ENCODE peak calls at places on chromosomes 1 and 21, in seven cellular contexts. One of them, this sample, is unnamed.

GRCh38 chr21:45018131-45019075 is 56.0 kb upstream of the ADARB1 start:
- DNase-seq in spleen: peak
- DNase-seq in stomach: no peak
- DNase-seq in suprapubic skin: peak
- DNase-seq in uterus: peak
- DNase-seq in Peyer's patch: peak
- DNase-seq in prostate gland: no peak
- DNase-seq in this sample: peak

GRCh38 chr1:188615321-188615720 is 1786.6 kb downstream of the PLA2G4A start:
- DNase-seq in Peyer's patch: no peak
- DNase-seq in suprapubic skin: no peak
- DNase-seq in spleen: no peak
- DNase-seq in uterus: no peak
- DNase-seq in prostate gland: no peak
- DNase-seq in stomach: no peak
- DNase-seq in this sample: no peak

GRCh38 chr21:44875341-44875740 is 1.9 kb upstream of the PTTG1IP start:
- DNase-seq in prostate gland: peak
- DNase-seq in spleen: no peak
- DNase-seq in stomach: no peak
- DNase-seq in uterus: no peak
- DNase-seq in Peyer's patch: no peak
- DNase-seq in suprapubic skin: no peak
- DNase-seq in this sample: no peak

GRCh38 chr1:201488817-201489581 is 17.9 kb downstream of the CSRP1 start:
- DNase-seq in stomach: no peak
- DNase-seq in uterus: peak
- DNase-seq in suprapubic skin: no peak
- DNase-seq in Peyer's patch: peak
- DNase-seq in prostate gland: no peak
- DNase-seq in spleen: peak
- DNase-seq in this sample: no peak

GRCh38 chr1:232319106-232319505 is 310.8 kb downstream of the SIPA1L2 start:
- DNase-seq in Peyer's patch: no peak
- DNase-seq in stomach: no peak
- DNase-seq in prostate gland: peak
- DNase-seq in suprapubic skin: no peak
- DNase-seq in spleen: no peak
- DNase-seq in uterus: no peak
- DNase-seq in this sample: peak

GRCh38 chr1:32755098-32755809 is 52.7 kb upstream of the SYNC start:
- DNase-seq in Peyer's patch: no peak
- DNase-seq in prostate gland: no peak
- DNase-seq in spleen: no peak
- DNase-seq in stomach: no peak
- DNase-seq in suprapubic skin: no peak
- DNase-seq in uterus: no peak
- DNase-seq in this sample: no peak

GRCh38 chr1:983736-984475 is 2.0 kb upstream of the PERM1 start:
- DNase-seq in stomach: peak
- DNase-seq in Peyer's patch: peak
- DNase-seq in spleen: peak
- DNase-seq in uterus: peak
- DNase-seq in prostate gland: no peak
- DNase-seq in suprapubic skin: no peak
- DNase-seq in this sample: no peak

GRCh38 chr1:216184281-216184680 is 239.0 kb downstream of the USH2A start:
- DNase-seq in stomach: no peak
- DNase-seq in Peyer's patch: no peak
- DNase-seq in spleen: no peak
- DNase-seq in prostate gland: no peak
- DNase-seq in suprapubic skin: no peak
- DNase-seq in uterus: no peak
- DNase-seq in this sample: no peak

GRCh38 chr1:39617488-39618049 is 21.9 kb downstream of the HEYL start:
- DNase-seq in Peyer's patch: no peak
- DNase-seq in uterus: no peak
- DNase-seq in spleen: no peak
- DNase-seq in prostate gland: no peak
- DNase-seq in stomach: no peak
- DNase-seq in suprapubic skin: no peak
- DNase-seq in this sample: no peak

GRCh38 chr21:16195896-16196443 is 466.2 kb downstream of the USP25 start:
- DNase-seq in spleen: no peak
- DNase-seq in prostate gland: no peak
- DNase-seq in stomach: no peak
- DNase-seq in uterus: no peak
- DNase-seq in suprapubic skin: no peak
- DNase-seq in Peyer's patch: no peak
- DNase-seq in this sample: no peak

GRCh38 chr1:159152031-159152430 is 19.4 kb upstream of the CADM3 start:
- DNase-seq in uterus: no peak
- DNase-seq in Peyer's patch: no peak
- DNase-seq in stomach: no peak
- DNase-seq in spleen: no peak
- DNase-seq in prostate gland: no peak
- DNase-seq in suprapubic skin: no peak
- DNase-seq in this sample: no peak

GRCh38 chr1:151539321-151540020 is 638 bp upstream of the TUFT1 start:
- DNase-seq in spleen: peak
- DNase-seq in stomach: peak
- DNase-seq in prostate gland: peak
- DNase-seq in Peyer's patch: peak
- DNase-seq in uterus: peak
- DNase-seq in suprapubic skin: peak
- DNase-seq in this sample: peak
- TF ChIP-seq POLR2A in spleen: no peak
- TF ChIP-seq POLR2A in stomach: no peak
- TF ChIP-seq POLR2A in prostate gland: no peak
- TF ChIP-seq POLR2A in Peyer's patch: peak
- TF ChIP-seq POLR2A in uterus: no peak
- TF ChIP-seq POLR2A in suprapubic skin: no peak
- TF ChIP-seq POLR2A in this sample: no peak

GRCh38 chr1:183185941-183186490 is at the start of gene LAMC2:
- DNase-seq in Peyer's patch: peak
- DNase-seq in stomach: peak
- DNase-seq in spleen: no peak
- DNase-seq in uterus: peak
- DNase-seq in suprapubic skin: no peak
- DNase-seq in prostate gland: peak
- DNase-seq in this sample: peak
- TF ChIP-seq CTCF in Peyer's patch: peak
- TF ChIP-seq CTCF in stomach: no peak
- TF ChIP-seq CTCF in spleen: no peak
- TF ChIP-seq CTCF in uterus: peak
- TF ChIP-seq CTCF in suprapubic skin: peak
- TF ChIP-seq CTCF in prostate gland: peak
- TF ChIP-seq CTCF in this sample: no peak

GRCh38 chr1:233722212-233722979 is 108.5 kb downstream of the KCNK1 start:
- DNase-seq in Peyer's patch: no peak
- DNase-seq in stomach: no peak
- DNase-seq in prostate gland: no peak
- DNase-seq in spleen: no peak
- DNase-seq in uterus: no peak
- DNase-seq in suprapubic skin: no peak
- DNase-seq in this sample: no peak
- H3K4me3 ChIP-seq in Peyer's patch: no peak
- H3K4me3 ChIP-seq in stomach: no peak
- H3K4me3 ChIP-seq in prostate gland: no peak
- H3K4me3 ChIP-seq in spleen: no peak
- H3K4me3 ChIP-seq in uterus: no peak
- H3K4me3 ChIP-seq in suprapubic skin: no peak
- H3K4me3 ChIP-seq in this sample: no peak

DNA sequence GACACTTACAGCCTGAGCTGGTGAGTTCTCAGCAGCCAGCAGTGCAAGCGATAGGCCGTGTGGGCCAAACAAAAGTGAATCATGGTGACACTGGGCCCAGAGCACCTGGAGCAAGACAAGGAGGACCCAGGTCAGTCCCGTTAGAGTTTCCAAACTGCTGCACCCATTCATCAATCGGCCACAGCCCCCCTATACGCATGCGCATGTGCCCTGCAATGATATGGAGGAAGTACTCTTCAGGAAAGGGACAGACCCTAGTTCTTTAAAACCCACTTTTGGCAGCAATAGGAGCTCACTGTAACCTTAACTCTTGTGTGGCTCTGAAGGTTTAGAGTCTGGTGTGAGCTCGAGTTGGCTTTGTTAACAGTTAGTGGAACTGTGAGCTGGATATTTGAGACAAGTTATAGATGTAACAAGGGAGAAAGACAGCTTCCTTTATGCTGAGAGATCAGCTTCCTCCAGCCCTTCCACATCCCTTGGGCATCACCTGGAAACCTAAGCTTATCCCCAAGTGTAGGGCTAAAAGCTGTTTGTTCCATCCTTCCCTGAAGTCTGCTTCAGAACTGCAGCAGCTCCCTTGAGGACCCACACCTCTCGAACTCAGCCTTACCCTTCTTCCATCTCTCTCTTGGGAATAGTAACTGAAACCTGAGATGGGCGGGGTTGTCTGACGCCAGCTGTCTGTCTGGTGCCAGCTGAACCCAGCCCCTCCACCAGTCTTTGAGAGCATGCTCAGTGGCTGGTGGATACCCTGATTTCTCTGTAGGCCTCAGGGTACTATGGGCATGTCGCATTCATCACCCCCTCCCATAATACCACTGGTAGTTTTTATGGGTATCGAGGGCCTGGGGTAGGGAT is 17.7 kb downstream of the NMNAT1 start:
- DNase-seq in Peyer's patch: no peak
- DNase-seq in spleen: no peak
- DNase-seq in prostate gland: no peak
- DNase-seq in stomach: no peak
- DNase-seq in suprapubic skin: no peak
- DNase-seq in uterus: no peak
- DNase-seq in this sample: no peak
- TF ChIP-seq POLR2A in Peyer's patch: no peak
- TF ChIP-seq POLR2A in spleen: no peak
- TF ChIP-seq POLR2A in prostate gland: no peak
- TF ChIP-seq POLR2A in stomach: no peak
- TF ChIP-seq POLR2A in suprapubic skin: no peak
- TF ChIP-seq POLR2A in uterus: no peak
- TF ChIP-seq POLR2A in this sample: no peak

GRCh38 chr1:36222481-36223372 is 1.5 kb upstream of the THRAP3 start:
- DNase-seq in stomach: peak
- DNase-seq in Peyer's patch: no peak
- DNase-seq in uterus: no peak
- DNase-seq in prostate gland: no peak
- DNase-seq in suprapubic skin: peak
- DNase-seq in spleen: peak
- DNase-seq in this sample: peak

GRCh38 chr1:36224537-36225297 is 474 bp downstream of the THRAP3 start:
- DNase-seq in stomach: peak
- DNase-seq in Peyer's patch: no peak
- DNase-seq in suprapubic skin: peak
- DNase-seq in prostate gland: no peak
- DNase-seq in uterus: no peak
- DNase-seq in spleen: peak
- DNase-seq in this sample: peak

GRCh38 chr1:36223373-36223995 is 759 bp upstream of the THRAP3 start:
- DNase-seq in Peyer's patch: no peak
- DNase-seq in uterus: no peak
- DNase-seq in suprapubic skin: peak
- DNase-seq in stomach: no peak
- DNase-seq in prostate gland: peak
- DNase-seq in spleen: no peak
- DNase-seq in this sample: no peak

GRCh38 chr1:36225298-36225899 is 1.2 kb downstream of the THRAP3 start:
- DNase-seq in suprapubic skin: no peak
- DNase-seq in spleen: no peak
- DNase-seq in prostate gland: no peak
- DNase-seq in stomach: no peak
- DNase-seq in Peyer's patch: no peak
- DNase-seq in uterus: no peak
- DNase-seq in this sample: no peak

GRCh38 chr1:36223996-36224536 is at the start of gene THRAP3:
- DNase-seq in uterus: peak
- DNase-seq in Peyer's patch: peak
- DNase-seq in stomach: peak
- DNase-seq in suprapubic skin: peak
- DNase-seq in spleen: peak
- DNase-seq in prostate gland: peak
- DNase-seq in this sample: peak
- TF ChIP-seq CTCF in uterus: peak
- TF ChIP-seq CTCF in Peyer's patch: no peak
- TF ChIP-seq CTCF in stomach: no peak
- TF ChIP-seq CTCF in suprapubic skin: no peak
- TF ChIP-seq CTCF in spleen: no peak
- TF ChIP-seq CTCF in prostate gland: peak
- TF ChIP-seq CTCF in this sample: no peak

DNA sequence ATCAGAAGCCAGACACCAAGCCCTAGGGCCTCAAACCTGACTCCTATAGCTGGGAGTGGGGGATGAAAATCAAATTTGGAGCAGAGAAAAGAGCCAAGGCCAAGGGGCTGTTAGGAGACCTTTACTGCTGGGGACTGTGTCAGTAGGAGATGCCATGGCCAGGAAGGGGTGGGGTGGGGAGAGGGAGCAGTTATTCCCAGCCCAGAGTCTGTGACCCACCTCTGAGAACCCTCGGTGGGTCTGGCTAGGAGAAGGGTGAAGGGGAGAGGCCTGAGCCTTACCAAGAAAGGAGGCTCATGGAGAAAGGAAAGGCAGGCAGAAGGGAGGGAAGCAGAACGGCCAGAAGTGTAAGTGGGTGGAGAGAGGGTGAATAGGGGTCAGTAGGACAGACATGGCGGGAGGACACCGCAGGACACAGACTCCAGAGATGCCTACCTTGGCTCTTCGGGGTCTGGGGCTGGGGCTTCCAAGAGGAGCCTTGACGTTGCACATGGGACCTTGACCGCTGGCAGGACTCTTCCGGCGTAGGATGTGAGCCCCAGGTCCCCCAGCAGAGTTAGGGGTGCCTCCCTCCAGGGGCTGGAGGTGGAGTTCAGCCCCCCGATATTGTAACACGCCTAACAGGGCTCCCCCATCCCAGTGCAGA is 1.2 kb downstream of the ADAMTS4 start:
- DNase-seq in uterus: no peak
- DNase-seq in spleen: peak
- DNase-seq in suprapubic skin: no peak
- DNase-seq in stomach: no peak
- DNase-seq in prostate gland: no peak
- DNase-seq in Peyer's patch: no peak
- DNase-seq in this sample: peak
- H3K4me3 ChIP-seq in uterus: peak
- H3K4me3 ChIP-seq in spleen: peak
- H3K4me3 ChIP-seq in suprapubic skin: peak
- H3K4me3 ChIP-seq in stomach: peak
- H3K4me3 ChIP-seq in prostate gland: no peak
- H3K4me3 ChIP-seq in Peyer's patch: peak
- H3K4me3 ChIP-seq in this sample: peak

GRCh38 chr1:52056110-52056936 is at the start of gene BTF3L4:
- DNase-seq in prostate gland: peak
- DNase-seq in uterus: peak
- DNase-seq in suprapubic skin: peak
- DNase-seq in Peyer's patch: peak
- DNase-seq in spleen: peak
- DNase-seq in stomach: peak
- DNase-seq in this sample: peak
- TF ChIP-seq POLR2A in prostate gland: peak
- TF ChIP-seq POLR2A in uterus: peak
- TF ChIP-seq POLR2A in suprapubic skin: peak
- TF ChIP-seq POLR2A in Peyer's patch: peak
- TF ChIP-seq POLR2A in spleen: no peak
- TF ChIP-seq POLR2A in stomach: no peak
- TF ChIP-seq POLR2A in this sample: peak

This sample was measured in lower leg skin.